ENCODE peak calls at places on chromosomes 6 and 20, in six cellular contexts. R, N, G, A, L and D are unnamed samples.

GRCh38 chr6:89952361-89952680 is 58.1 kb downstream of the GJA10 start:
- DNase-seq in R (no peak), N (no peak), G (no peak), A (no peak), L (no peak), D (no peak)

GRCh38 chr6:24743265-24743943 is 24.4 kb upstream of the C6orf62 start:
- DNase-seq in R (peak; percentile 81), N (peak; percentile 76), G (no peak), A (no peak), L (no peak), D (peak; percentile 55)

GRCh38 chr6:15682965-15683822 is 20.4 kb upstream of the DTNBP1 start:
- DNase-seq in R (peak; percentile 40), N (no peak), G (no peak), A (no peak), L (peak; percentile 18), D (peak; percentile 64)

GRCh38 chr6:55993418-55993817 is 118.0 kb upstream of the BMP5 start:
- DNase-seq in R (no peak), N (no peak), G (no peak), A (no peak), L (no peak), D (no peak)

GRCh38 chr6:159594750-159595117 is 98.3 kb downstream of the SOD2 start:
- DNase-seq in R (no peak), N (peak; percentile 69), G (no peak), A (no peak), L (peak; percentile 8), D (no peak)

GRCh38 chr20:45279992-45280391 is 25.6 kb upstream of the SLPI start:
- DNase-seq in R (no peak), N (no peak), G (no peak), A (no peak), L (no peak), D (no peak)

GRCh38 chr20:62765432-62766070 is 30.7 kb upstream of the MRGBP start:
- DNase-seq in R (no peak), N (no peak), G (no peak), A (no peak), L (no peak), D (no peak)

GRCh38 chr20:62027116-62027515 is 38.6 kb downstream of the TAF4 start:
- DNase-seq in R (no peak), N (no peak), G (no peak), A (no peak), L (no peak), D (no peak)

GRCh38 chr6:168096271-168096764 is 17.3 kb upstream of the FRMD1 start:
- DNase-seq in R (no peak), N (no peak), G (no peak), A (no peak), L (no peak), D (no peak)

GRCh38 chr6:154488802-154489437 is 21.6 kb downstream of the CNKSR3 start:
- DNase-seq in R (no peak), N (peak; percentile 44), G (no peak), A (no peak), L (no peak), D (no peak)

GRCh38 chr6:107820571-107821261 is 3.4 kb downstream of the SCML4 start:
- DNase-seq in R (no peak), N (no peak), G (no peak), A (no peak), L (no peak), D (no peak)

GRCh38 chr6:10465633-10466499 is 51.0 kb upstream of the TFAP2A start:
- DNase-seq in R (no peak), N (peak; percentile 65), G (no peak), A (peak; percentile 67), L (peak; percentile 44), D (peak; percentile 71)

GRCh38 chr6:25312034-25312620 is 33.0 kb downstream of the CARMIL1 start:
- DNase-seq in R (no peak), N (no peak), G (no peak), A (no peak), L (no peak), D (no peak)

GRCh38 chr6:47076422-47077344 is 34.6 kb upstream of the ADGRF1 start:
- DNase-seq in R (no peak), N (no peak), G (no peak), A (no peak), L (peak; percentile 100), D (no peak)

GRCh38 chr6:148128014-148128730 is 214.5 kb upstream of the SASH1 start:
- DNase-seq in R (no peak), N (no peak), G (no peak), A (no peak), L (no peak), D (no peak)

GRCh38 chr6:21098744-21099143 is 494.8 kb upstream of the SOX4 start:
- DNase-seq in R (no peak), N (no peak), G (no peak), A (no peak), L (no peak), D (no peak)

GRCh38 chr6:132820629-132821381 is 6.4 kb downstream of the RPS12 start:
- DNase-seq in R (no peak), N (no peak), G (no peak), A (no peak), L (peak; percentile 20), D (peak; percentile 40)

GRCh38 chr6:168713013-168713412 is 272.0 kb downstream of the SMOC2 start:
- DNase-seq in R (no peak), N (no peak), G (no peak), A (no peak), L (no peak), D (no peak)

GRCh38 chr6:20186981-20187380 is 25.3 kb downstream of the MBOAT1 start:
- DNase-seq in R (no peak), N (no peak), G (no peak), A (no peak), L (no peak), D (no peak)

GRCh38 chr20:50968289-50968688 is 9.7 kb downstream of the MOCS3 start:
- DNase-seq in R (no peak), N (no peak), G (no peak), A (no peak), L (no peak), D (no peak)
- TF ChIP-seq ZNF274 in R (no peak), N (no peak), G (no peak), A (no peak), L (no peak), D (no peak)

DNA sequence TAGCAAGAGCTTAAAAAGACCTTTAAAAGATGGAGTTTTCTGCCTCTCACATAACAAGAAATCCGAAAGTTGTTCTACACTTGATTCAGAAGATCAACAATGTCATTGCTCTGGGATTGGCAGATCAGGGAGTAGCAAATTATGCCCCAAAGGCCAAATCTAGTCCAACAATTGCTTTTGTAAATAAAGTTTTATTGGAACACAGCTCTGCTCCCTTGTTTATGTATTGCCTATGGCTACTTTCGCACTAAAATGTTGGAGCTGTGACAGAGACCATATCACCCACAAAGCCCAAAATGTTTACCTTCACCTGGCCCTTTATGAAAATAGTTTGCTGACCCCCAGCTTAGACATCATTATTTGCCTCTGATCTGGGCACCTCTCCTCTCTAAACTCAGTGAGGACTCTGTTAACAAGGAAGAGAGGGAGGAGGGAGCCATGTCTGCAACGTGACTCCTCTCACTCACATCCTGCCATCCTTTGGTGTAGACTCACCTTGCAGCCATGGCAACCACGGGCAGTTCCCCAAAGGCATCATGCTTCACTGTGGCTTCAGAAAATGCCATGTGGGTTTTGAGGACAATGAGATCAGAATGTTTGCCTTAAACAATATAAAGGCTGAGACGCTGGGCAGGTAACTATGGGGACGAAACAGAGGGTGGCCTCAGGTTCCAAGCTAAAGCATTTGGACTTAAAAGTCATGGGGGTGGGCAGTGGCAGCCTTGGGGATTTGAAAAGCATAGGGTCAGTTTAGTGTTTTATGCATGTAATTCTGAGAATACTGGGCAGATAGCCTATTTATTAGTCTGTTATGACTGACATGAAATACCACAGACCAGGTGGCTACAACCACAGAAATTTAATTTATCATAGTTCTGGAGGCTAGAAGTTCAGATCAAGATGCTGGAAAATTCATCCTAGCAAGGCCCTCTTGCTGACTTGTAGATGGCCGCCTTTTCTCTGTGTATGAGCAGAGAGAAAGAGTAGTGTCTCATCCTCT is 149.7 kb upstream of the TNFAIP3 start:
- DNase-seq in R (no peak), N (no peak), G (no peak), A (no peak), L (no peak), D (no peak)
- TF ChIP-seq ZNF274 in R (no peak), N (no peak), G (no peak), A (no peak), L (no peak), D (no peak)

GRCh38 chr20:3972161-3972560 is 43.2 kb downstream of the RNF24 start:
- DNase-seq in R (no peak), N (no peak), G (no peak), A (no peak), L (no peak), D (no peak)

GRCh38 chr20:3970016-3970415 is 45.3 kb downstream of the RNF24 start:
- DNase-seq in R (no peak), N (no peak), G (no peak), A (no peak), L (peak; percentile 61), D (no peak)

GRCh38 chr20:3966571-3966970 is 48.8 kb downstream of the RNF24 start:
- DNase-seq in R (no peak), N (no peak), G (no peak), A (no peak), L (no peak), D (no peak)

GRCh38 chr20:3973705-3974104 is 41.7 kb downstream of the RNF24 start:
- DNase-seq in R (no peak), N (no peak), G (no peak), A (no peak), L (no peak), D (no peak)

DNA sequence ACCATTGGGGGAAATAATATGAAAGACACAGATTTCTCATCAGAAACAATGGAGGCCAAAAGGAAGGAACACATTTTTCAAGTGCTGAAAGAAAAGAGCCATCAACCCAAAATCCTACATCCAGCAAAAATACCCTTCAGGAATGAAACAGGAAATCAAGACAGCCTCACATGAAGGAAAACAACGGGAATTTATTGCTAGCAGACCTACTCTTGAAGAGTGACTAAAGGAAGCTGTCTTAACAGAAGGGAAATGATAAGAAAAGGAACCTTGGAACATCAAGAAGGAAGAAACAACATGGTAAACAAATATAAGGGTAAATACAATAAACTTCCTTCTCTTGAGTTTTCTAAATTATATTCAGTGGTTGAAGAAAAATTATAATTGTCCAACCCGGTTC is 44.2 kb downstream of the RNF24 start:
- DNase-seq in R (no peak), N (no peak), G (no peak), A (no peak), L (no peak), D (no peak)
- TF ChIP-seq ZNF274 in R (no peak), N (no peak), G (no peak), A (no peak), L (no peak), D (no peak)

DNA sequence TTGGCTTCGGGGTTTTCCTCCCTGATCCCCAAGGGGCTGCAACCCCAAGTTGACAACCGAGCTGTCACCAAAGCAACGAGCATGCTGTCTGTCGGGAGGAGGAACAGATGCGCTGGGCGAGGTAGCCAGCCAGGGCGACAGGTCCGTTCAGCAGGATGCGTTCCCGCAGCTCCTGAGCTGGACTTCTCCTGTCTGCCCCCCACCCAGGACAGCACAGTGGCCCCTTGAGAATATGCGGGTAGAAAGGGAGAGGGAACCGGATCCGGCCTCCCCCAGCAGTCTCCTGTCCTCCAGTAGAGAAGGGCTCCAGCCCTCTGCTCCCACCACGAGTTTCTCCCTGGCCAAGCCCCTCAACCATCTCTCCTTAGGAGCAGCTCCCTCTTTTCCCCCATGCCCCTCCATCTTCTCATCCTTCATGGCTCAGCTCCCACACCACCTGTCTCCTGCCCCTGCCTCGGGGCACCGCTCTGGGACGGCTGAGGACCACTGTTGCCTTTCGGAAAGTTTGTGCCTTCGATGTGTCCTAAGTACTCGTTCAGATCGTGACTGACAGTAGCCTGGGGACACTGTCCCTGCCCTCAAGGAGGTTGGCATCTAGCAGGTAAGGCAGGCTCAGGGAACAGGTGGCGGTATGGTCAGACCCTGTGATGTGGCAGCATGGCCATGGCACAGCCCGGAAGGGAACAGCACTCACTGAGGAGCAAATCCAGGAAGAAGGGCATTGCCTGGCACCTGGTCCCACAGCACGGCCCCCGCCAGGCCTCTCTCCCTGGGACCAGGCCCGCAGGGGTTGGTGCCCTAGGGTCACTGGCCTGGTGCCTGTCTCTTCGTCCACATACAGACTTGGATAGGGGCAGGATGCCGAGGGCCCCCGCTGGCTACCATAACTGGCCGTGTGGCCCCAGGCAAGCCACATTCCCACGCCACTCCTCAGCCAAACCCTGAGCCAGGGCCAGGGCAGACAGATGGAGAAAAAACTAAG is 96.3 kb downstream of the ASXL1 start:
- DNase-seq in R (no peak), N (no peak), G (no peak), A (no peak), L (no peak), D (no peak)
- TF ChIP-seq ZNF274 in R (no peak), N (no peak), G (no peak), A (no peak), L (no peak), D (no peak)